ENCODE peak calls at places on chromosomes 13 and 19, in five cellular contexts. G is activated CD4-positive, alpha-beta T cell treated with anti-CD3 and anti-CD28 coated beads for 24 hours; H is T-cell; R is effector CD4-positive, alpha-beta T cell; D is HS-5. A is an unnamed sample.

GRCh38 chr13:73372691-73373627 is 314.2 kb downstream of the KLF5 start:
- DNase-seq in G (no peak), H (no peak), R (no peak), D (no peak), A (no peak)

GRCh38 chr13:109243311-109243951 is 543.0 kb downstream of the IRS2 start:
- DNase-seq in G (no peak), H (no peak), R (no peak), D (peak; percentile 63), A (no peak)

GRCh38 chr13:92802776-92803175 is 423.8 kb upstream of the GPC6 start:
- DNase-seq in G (no peak), H (no peak), R (no peak), D (no peak), A (no peak)

GRCh38 chr13:72168126-72168525 is 301.1 kb upstream of the DACH1 start:
- DNase-seq in G (no peak), H (no peak), R (no peak), D (no peak), A (no peak)

GRCh38 chr19:6039541-6040225 is 61.7 kb upstream of the RANBP3 start:
- DNase-seq in G (no peak), H (no peak), R (no peak), D (no peak), A (no peak)

GRCh38 chr13:38850868-38851626 is 139.6 kb downstream of the STOML3 start:
- DNase-seq in G (no peak), H (no peak), R (no peak), D (no peak), A (no peak)

GRCh38 chr19:45693168-45693788 is 812 bp downstream of the QPCTL start:
- DNase-seq in G (peak; percentile 84), H (peak; percentile 50), R (peak; percentile 68), D (peak; percentile 26), A (no peak)

GRCh38 chr13:28531195-28531955 is 36.4 kb upstream of the FLT1 start:
- DNase-seq in G (no peak), H (no peak), R (no peak), D (no peak), A (no peak)

GRCh38 chr13:36211567-36211966 is 2.8 kb downstream of the SOHLH2 start:
- DNase-seq in G (no peak), H (no peak), R (no peak), D (no peak), A (no peak)

GRCh38 chr13:63124863-63125262 is 1709.2 kb upstream of the PCDH20 start:
- DNase-seq in G (no peak), H (no peak), R (no peak), D (no peak), A (no peak)

GRCh38 chr13:94711561-94712286 is 621 bp downstream of the SOX21 start:
- DNase-seq in G (no peak), H (no peak), R (no peak), D (no peak), A (no peak)

GRCh38 chr19:2047076-2047448 is 4.0 kb downstream of the MKNK2 start:
- DNase-seq in G (no peak), H (no peak), R (no peak), D (no peak), A (no peak)

GRCh38 chr13:63737418-63737817 is 2321.8 kb upstream of the PCDH20 start:
- DNase-seq in G (no peak), H (no peak), R (no peak), D (no peak), A (no peak)

GRCh38 chr19:31232871-31233270 is 116.4 kb downstream of the TSHZ3 start:
- DNase-seq in G (no peak), H (no peak), R (no peak), D (peak; percentile 91), A (no peak)

GRCh38 chr19:29875931-29876330 is 64.1 kb downstream of the CCNE1 start:
- DNase-seq in G (no peak), H (no peak), R (no peak), D (no peak), A (no peak)

GRCh38 chr19:16258440-16258903 is 60.8 kb downstream of the AP1M1 start:
- DNase-seq in G (no peak), H (no peak), R (no peak), D (no peak), A (no peak)

GRCh38 chr13:102291587-102292218 is 110.1 kb downstream of the FGF14 start:
- DNase-seq in G (no peak), H (no peak), R (no peak), D (no peak), A (no peak)

GRCh38 chr13:95494082-95494681 is 58.3 kb upstream of the CLDN10 start:
- DNase-seq in G (no peak), H (no peak), R (no peak), D (no peak), A (peak; percentile 25)

GRCh38 chr19:12137541-12137940 is 2.6 kb downstream of the ZNF20 start:
- DNase-seq in G (no peak), H (no peak), R (no peak), D (no peak), A (no peak)

GRCh38 chr19:2555422-2556220 is 79.7 kb downstream of the GADD45B start:
- DNase-seq in G (no peak), H (no peak), R (no peak), D (no peak), A (no peak)

GRCh38 chr13:110511509-110512181 is 49.9 kb downstream of the RAB20 start:
- DNase-seq in G (no peak), H (no peak), R (no peak), D (no peak), A (no peak)

GRCh38 chr19:17281391-17282304 is at the start of gene ANKLE1:
- DNase-seq in G (no peak), H (no peak), R (no peak), D (no peak), A (no peak)

GRCh38 chr13:36297259-36297599 is 385 bp downstream of the CCDC169 start:
- DNase-seq in G (no peak), H (no peak), R (no peak), D (no peak), A (no peak)

GRCh38 chr13:114007566-114007965 is 33.7 kb upstream of the C13orf46 start:
- DNase-seq in G (no peak), H (no peak), R (no peak), D (no peak), A (no peak)

GRCh38 chr13:91894311-91894710 is 495.9 kb downstream of the GPC5 start:
- DNase-seq in G (no peak), H (no peak), R (no peak), D (no peak), A (no peak)

GRCh38 chr13:41457589-41458186 is 338 bp downstream of the RGCC start:
- DNase-seq in G (no peak), H (no peak), R (peak; percentile 32), D (no peak), A (no peak)

A was measured in GM18507.